ENCODE peak calls at places on chromosomes 3 and 15, in ten cellular contexts. H is brain microvascular endothelial cell, A is lung, I is LHCN-M2, Q is BE2C, R is mammary epithelial cell, U is Right ventricle myocardium superior, J is ecto neural progenitor cell, V is EH, D is testis. W is an unnamed sample.

GRCh38 chr3:174581551-174581950 is 277.6 kb upstream of the NAALADL2 start:
- DNase-seq in U (no peak), D (no peak), R (no peak), V (peak; percentile 4), A (no peak), I (peak; percentile 3), J (no peak), Q (peak; percentile 10), H (no peak), W (no peak)

GRCh38 chr15:38652998-38653397 is 88.4 kb upstream of the RASGRP1 start:
- DNase-seq in I (no peak), A (no peak), U (no peak), V (no peak), R (no peak), Q (no peak), J (no peak), H (no peak), D (no peak), W (no peak)

GRCh38 chr3:61381745-61382392 is 130.6 kb upstream of the FHIT start:
- DNase-seq in R (peak; percentile 27), I (peak; percentile 20), Q (no peak), A (no peak), V (peak; percentile 42), J (no peak), U (no peak), H (peak; percentile 17), D (peak; percentile 18), W (no peak)

GRCh38 chr3:128567141-128567540 is 74.1 kb upstream of the GATA2 start:
- DNase-seq in J (no peak), I (no peak), U (no peak), R (no peak), H (no peak), D (no peak), V (no peak), A (no peak), Q (no peak), W (no peak)

GRCh38 chr15:80698636-80699035 is 3.5 kb downstream of the ABHD17C start:
- DNase-seq in V (peak; percentile 77), R (no peak), D (no peak), I (no peak), H (peak; percentile 32), A (no peak), Q (no peak), U (no peak), J (no peak), W (no peak)

GRCh38 chr3:167487556-167487955 is 13.7 kb upstream of the SERPINI2 start:
- DNase-seq in Q (no peak), I (no peak), R (peak; percentile 40), H (no peak), J (no peak), A (no peak), U (no peak), D (no peak), V (no peak), W (no peak)

GRCh38 chr3:22728406-22728805 is 474.7 kb upstream of the UBE2E2 start:
- DNase-seq in Q (no peak), U (no peak), A (no peak), J (no peak), R (no peak), H (no peak), V (no peak), D (no peak), I (no peak), W (no peak)

GRCh38 chr15:71485094-71485693 is 325.2 kb upstream of the NR2E3 start:
- DNase-seq in I (peak; percentile 13), Q (no peak), U (no peak), A (no peak), J (no peak), H (no peak), R (no peak), D (no peak), V (peak; percentile 15), W (no peak)

GRCh38 chr3:24161841-24162240 is 216.8 kb downstream of the NR1D2 start:
- DNase-seq in J (no peak), D (no peak), U (no peak), I (no peak), A (no peak), V (peak; percentile 76), H (no peak), R (no peak), Q (no peak), W (no peak)

GRCh38 chr15:91627473-91628309 is 225.8 kb upstream of the SLCO3A1 start:
- DNase-seq in H (no peak), D (peak; percentile 18), J (no peak), I (no peak), A (no peak), R (peak; percentile 19), U (peak; percentile 78), V (no peak), Q (peak; percentile 45), W (no peak)

GRCh38 chr3:186640929-186641328 is 730 bp downstream of the FETUB start:
- DNase-seq in H (no peak), I (no peak), J (no peak), V (no peak), Q (no peak), D (no peak), A (no peak), U (no peak), R (no peak), W (no peak)

GRCh38 chr3:16427309-16427965 is 86.1 kb downstream of the RFTN1 start:
- DNase-seq in I (peak; percentile 89), R (peak; percentile 32), U (no peak), J (no peak), Q (no peak), D (peak; percentile 62), V (peak; percentile 93), A (peak; percentile 51), H (peak; percentile 86), W (no peak)

GRCh38 chr15:84685304-84685703 is 27.3 kb upstream of the NMB start:
- DNase-seq in Q (peak; percentile 18), I (peak; percentile 91), J (no peak), D (no peak), A (no peak), V (peak; percentile 89), R (peak; percentile 84), H (peak; percentile 91), U (peak; percentile 74), W (no peak)

GRCh38 chr15:37095197-37095992 is 5.0 kb downstream of the MEIS2 start:
- DNase-seq in H (no peak), U (peak; percentile 58), A (no peak), R (no peak), J (peak; percentile 73), D (no peak), Q (peak; percentile 32), I (no peak), V (no peak), W (no peak)

GRCh38 chr15:55799287-55800212 is 56.6 kb upstream of the PRTG start:
- DNase-seq in I (peak; percentile 71), J (peak; percentile 82), D (peak; percentile 75), U (no peak), V (peak; percentile 46), A (peak; percentile 64), Q (peak; percentile 84), R (no peak), H (peak; percentile 53), W (no peak)

GRCh38 chr3:112111785-112112402 is 21.2 kb downstream of the GCSAM start:
- DNase-seq in A (peak; percentile 44), D (peak; percentile 78), J (peak; percentile 61), Q (peak; percentile 66), R (peak; percentile 71), H (peak; percentile 65), I (peak; percentile 47), V (peak; percentile 68), U (no peak), W (peak; percentile 66)

GRCh38 chr3:41236198-41236597 is 36.9 kb downstream of the CTNNB1 start:
- DNase-seq in U (no peak), D (no peak), V (no peak), J (no peak), Q (no peak), R (no peak), A (no peak), I (no peak), H (no peak), W (no peak)

GRCh38 chr3:178703268-178703975 is 167.2 kb downstream of the KCNMB2 start:
- DNase-seq in A (no peak), I (peak; percentile 74), H (peak; percentile 85), Q (no peak), D (no peak), U (no peak), R (peak; percentile 80), J (no peak), V (peak; percentile 90), W (no peak)

GRCh38 chr15:30953731-30954378 is 37.6 kb downstream of the MTMR10 start:
- DNase-seq in U (peak; percentile 49), V (peak; percentile 94), I (peak; percentile 92), D (no peak), R (peak; percentile 87), Q (no peak), J (no peak), A (peak; percentile 38), H (peak; percentile 90), W (no peak)